ENCODE peak calls at places on chromosomes 7 and 10, in six cellular contexts. One of them, this sample, is unnamed.

GRCh38 chr10:121974019-121974534 is 940 bp downstream of the NSMCE4A start:
- DNase-seq in HT1080: peak
- DNase-seq in MCF 10A: no peak
- DNase-seq in head of caudate nucleus: no peak
- DNase-seq in cardiac muscle cell: no peak
- DNase-seq in activated CD8-positive, alpha-beta memory T cell treated with anti-CD3 and anti-CD28 coated beads, Interleukin-2, amount 50 U/mL, for 48 hours: no peak
- DNase-seq in this sample: no peak

GRCh38 chr7:22187691-22188348 is 169.1 kb downstream of the RAPGEF5 start:
- DNase-seq in MCF 10A: no peak
- DNase-seq in HT1080: no peak
- DNase-seq in head of caudate nucleus: no peak
- DNase-seq in cardiac muscle cell: no peak
- DNase-seq in activated CD8-positive, alpha-beta memory T cell treated with anti-CD3 and anti-CD28 coated beads, Interleukin-2, amount 50 U/mL, for 48 hours: no peak
- DNase-seq in this sample: no peak

GRCh38 chr10:133489816-133490588 is 36.3 kb downstream of the SCART1 start:
- DNase-seq in head of caudate nucleus: no peak
- DNase-seq in cardiac muscle cell: no peak
- DNase-seq in HT1080: no peak
- DNase-seq in MCF 10A: no peak
- DNase-seq in activated CD8-positive, alpha-beta memory T cell treated with anti-CD3 and anti-CD28 coated beads, Interleukin-2, amount 50 U/mL, for 48 hours: no peak
- DNase-seq in this sample: no peak

GRCh38 chr10:34651796-34652195 is 163.3 kb downstream of the PARD3 start:
- DNase-seq in cardiac muscle cell: peak
- DNase-seq in activated CD8-positive, alpha-beta memory T cell treated with anti-CD3 and anti-CD28 coated beads, Interleukin-2, amount 50 U/mL, for 48 hours: no peak
- DNase-seq in head of caudate nucleus: no peak
- DNase-seq in HT1080: no peak
- DNase-seq in MCF 10A: no peak
- DNase-seq in this sample: no peak

GRCh38 chr7:142380064-142380463 is 122.2 kb upstream of the PRSS58 start:
- DNase-seq in cardiac muscle cell: no peak
- DNase-seq in head of caudate nucleus: no peak
- DNase-seq in HT1080: no peak
- DNase-seq in activated CD8-positive, alpha-beta memory T cell treated with anti-CD3 and anti-CD28 coated beads, Interleukin-2, amount 50 U/mL, for 48 hours: no peak
- DNase-seq in MCF 10A: no peak
- DNase-seq in this sample: no peak

GRCh38 chr7:80133361-80134104 is 1.1 kb upstream of the GNAI1 start:
- DNase-seq in HT1080: no peak
- DNase-seq in MCF 10A: peak
- DNase-seq in activated CD8-positive, alpha-beta memory T cell treated with anti-CD3 and anti-CD28 coated beads, Interleukin-2, amount 50 U/mL, for 48 hours: no peak
- DNase-seq in head of caudate nucleus: no peak
- DNase-seq in cardiac muscle cell: no peak
- DNase-seq in this sample: no peak

GRCh38 chr7:23022258-23022745 is 8.4 kb upstream of the HYCC1 start:
- DNase-seq in head of caudate nucleus: no peak
- DNase-seq in MCF 10A: peak
- DNase-seq in cardiac muscle cell: peak
- DNase-seq in HT1080: peak
- DNase-seq in activated CD8-positive, alpha-beta memory T cell treated with anti-CD3 and anti-CD28 coated beads, Interleukin-2, amount 50 U/mL, for 48 hours: no peak
- DNase-seq in this sample: no peak

GRCh38 chr10:63547628-63548356 is 26.6 kb downstream of the REEP3 start:
- DNase-seq in MCF 10A: no peak
- DNase-seq in head of caudate nucleus: peak
- DNase-seq in HT1080: no peak
- DNase-seq in cardiac muscle cell: no peak
- DNase-seq in activated CD8-positive, alpha-beta memory T cell treated with anti-CD3 and anti-CD28 coated beads, Interleukin-2, amount 50 U/mL, for 48 hours: no peak
- DNase-seq in this sample: peak

GRCh38 chr7:129993275-129993674 is 40.5 kb upstream of the UBE2H start:
- DNase-seq in cardiac muscle cell: no peak
- DNase-seq in HT1080: no peak
- DNase-seq in head of caudate nucleus: no peak
- DNase-seq in MCF 10A: no peak
- DNase-seq in activated CD8-positive, alpha-beta memory T cell treated with anti-CD3 and anti-CD28 coated beads, Interleukin-2, amount 50 U/mL, for 48 hours: no peak
- DNase-seq in this sample: no peak

GRCh38 chr10:71217266-71218045 is 5.1 kb downstream of the UNC5B start:
- DNase-seq in cardiac muscle cell: no peak
- DNase-seq in head of caudate nucleus: peak
- DNase-seq in HT1080: no peak
- DNase-seq in MCF 10A: peak
- DNase-seq in activated CD8-positive, alpha-beta memory T cell treated with anti-CD3 and anti-CD28 coated beads, Interleukin-2, amount 50 U/mL, for 48 hours: peak
- DNase-seq in this sample: peak

GRCh38 chr7:1940402-1940786 is 270.3 kb downstream of the ELFN1 start:
- DNase-seq in MCF 10A: peak
- DNase-seq in head of caudate nucleus: peak
- DNase-seq in cardiac muscle cell: peak
- DNase-seq in HT1080: peak
- DNase-seq in activated CD8-positive, alpha-beta memory T cell treated with anti-CD3 and anti-CD28 coated beads, Interleukin-2, amount 50 U/mL, for 48 hours: peak
- DNase-seq in this sample: no peak

GRCh38 chr7:50739744-50740455 is 42.8 kb downstream of the GRB10 start:
- DNase-seq in head of caudate nucleus: peak
- DNase-seq in cardiac muscle cell: peak
- DNase-seq in activated CD8-positive, alpha-beta memory T cell treated with anti-CD3 and anti-CD28 coated beads, Interleukin-2, amount 50 U/mL, for 48 hours: no peak
- DNase-seq in MCF 10A: no peak
- DNase-seq in HT1080: peak
- DNase-seq in this sample: no peak

GRCh38 chr7:17493451-17493850 is 195.0 kb downstream of the AHR start:
- DNase-seq in HT1080: no peak
- DNase-seq in activated CD8-positive, alpha-beta memory T cell treated with anti-CD3 and anti-CD28 coated beads, Interleukin-2, amount 50 U/mL, for 48 hours: no peak
- DNase-seq in MCF 10A: peak
- DNase-seq in head of caudate nucleus: no peak
- DNase-seq in cardiac muscle cell: peak
- DNase-seq in this sample: no peak

GRCh38 chr7:76216683-76217082 is 15.0 kb downstream of the SRRM3 start:
- DNase-seq in cardiac muscle cell: no peak
- DNase-seq in MCF 10A: no peak
- DNase-seq in activated CD8-positive, alpha-beta memory T cell treated with anti-CD3 and anti-CD28 coated beads, Interleukin-2, amount 50 U/mL, for 48 hours: no peak
- DNase-seq in head of caudate nucleus: no peak
- DNase-seq in HT1080: no peak
- DNase-seq in this sample: peak

GRCh38 chr10:12656518-12657142 is 307.3 kb downstream of the CAMK1D start:
- DNase-seq in MCF 10A: peak
- DNase-seq in head of caudate nucleus: no peak
- DNase-seq in activated CD8-positive, alpha-beta memory T cell treated with anti-CD3 and anti-CD28 coated beads, Interleukin-2, amount 50 U/mL, for 48 hours: no peak
- DNase-seq in cardiac muscle cell: peak
- DNase-seq in HT1080: peak
- DNase-seq in this sample: no peak

GRCh38 chr7:70383947-70384475 is 747.9 kb upstream of the GALNT17 start:
- DNase-seq in head of caudate nucleus: no peak
- DNase-seq in HT1080: no peak
- DNase-seq in MCF 10A: no peak
- DNase-seq in cardiac muscle cell: no peak
- DNase-seq in activated CD8-positive, alpha-beta memory T cell treated with anti-CD3 and anti-CD28 coated beads, Interleukin-2, amount 50 U/mL, for 48 hours: no peak
- DNase-seq in this sample: no peak

GRCh38 chr10:128855656-128856428 is 611.2 kb upstream of the MGMT start:
- DNase-seq in head of caudate nucleus: no peak
- DNase-seq in activated CD8-positive, alpha-beta memory T cell treated with anti-CD3 and anti-CD28 coated beads, Interleukin-2, amount 50 U/mL, for 48 hours: no peak
- DNase-seq in MCF 10A: no peak
- DNase-seq in cardiac muscle cell: no peak
- DNase-seq in HT1080: no peak
- DNase-seq in this sample: no peak

GRCh38 chr7:140028311-140028710 is 34.4 kb downstream of the PARP12 start:
- DNase-seq in activated CD8-positive, alpha-beta memory T cell treated with anti-CD3 and anti-CD28 coated beads, Interleukin-2, amount 50 U/mL, for 48 hours: no peak
- DNase-seq in cardiac muscle cell: no peak
- DNase-seq in head of caudate nucleus: no peak
- DNase-seq in HT1080: no peak
- DNase-seq in MCF 10A: no peak
- DNase-seq in this sample: no peak

GRCh38 chr10:20909801-20910200 is 12.7 kb upstream of the NEBL start:
- DNase-seq in HT1080: no peak
- DNase-seq in activated CD8-positive, alpha-beta memory T cell treated with anti-CD3 and anti-CD28 coated beads, Interleukin-2, amount 50 U/mL, for 48 hours: no peak
- DNase-seq in cardiac muscle cell: no peak
- DNase-seq in MCF 10A: no peak
- DNase-seq in head of caudate nucleus: no peak
- DNase-seq in this sample: no peak

GRCh38 chr7:70654979-70655378 is 477.0 kb upstream of the GALNT17 start:
- DNase-seq in cardiac muscle cell: no peak
- DNase-seq in MCF 10A: no peak
- DNase-seq in HT1080: no peak
- DNase-seq in head of caudate nucleus: peak
- DNase-seq in activated CD8-positive, alpha-beta memory T cell treated with anti-CD3 and anti-CD28 coated beads, Interleukin-2, amount 50 U/mL, for 48 hours: no peak
- DNase-seq in this sample: no peak

GRCh38 chr7:110522061-110522750 is 568.7 kb upstream of the LRRN3 start:
- DNase-seq in activated CD8-positive, alpha-beta memory T cell treated with anti-CD3 and anti-CD28 coated beads, Interleukin-2, amount 50 U/mL, for 48 hours: no peak
- DNase-seq in cardiac muscle cell: no peak
- DNase-seq in MCF 10A: no peak
- DNase-seq in head of caudate nucleus: no peak
- DNase-seq in HT1080: no peak
- DNase-seq in this sample: no peak

GRCh38 chr7:31488562-31489203 is 25.2 kb upstream of the ITPRID1 start:
- DNase-seq in head of caudate nucleus: peak
- DNase-seq in MCF 10A: peak
- DNase-seq in activated CD8-positive, alpha-beta memory T cell treated with anti-CD3 and anti-CD28 coated beads, Interleukin-2, amount 50 U/mL, for 48 hours: peak
- DNase-seq in HT1080: peak
- DNase-seq in cardiac muscle cell: peak
- DNase-seq in this sample: peak

GRCh38 chr10:93752761-93753160 is 5.0 kb upstream of the LGI1 start:
- DNase-seq in cardiac muscle cell: peak
- DNase-seq in head of caudate nucleus: no peak
- DNase-seq in MCF 10A: peak
- DNase-seq in HT1080: peak
- DNase-seq in activated CD8-positive, alpha-beta memory T cell treated with anti-CD3 and anti-CD28 coated beads, Interleukin-2, amount 50 U/mL, for 48 hours: no peak
- DNase-seq in this sample: no peak

GRCh38 chr7:76002139-76002538 is 7.7 kb upstream of the TMEM120A start:
- DNase-seq in HT1080: no peak
- DNase-seq in head of caudate nucleus: no peak
- DNase-seq in activated CD8-positive, alpha-beta memory T cell treated with anti-CD3 and anti-CD28 coated beads, Interleukin-2, amount 50 U/mL, for 48 hours: no peak
- DNase-seq in MCF 10A: no peak
- DNase-seq in cardiac muscle cell: no peak
- DNase-seq in this sample: no peak

GRCh38 chr7:132171130-132171576 is 405.1 kb downstream of the PLXNA4 start:
- DNase-seq in HT1080: no peak
- DNase-seq in head of caudate nucleus: no peak
- DNase-seq in cardiac muscle cell: peak
- DNase-seq in activated CD8-positive, alpha-beta memory T cell treated with anti-CD3 and anti-CD28 coated beads, Interleukin-2, amount 50 U/mL, for 48 hours: no peak
- DNase-seq in MCF 10A: no peak
- DNase-seq in this sample: no peak

GRCh38 chr10:97549587-97550322 is 22.8 kb upstream of the ANKRD2 start:
- DNase-seq in MCF 10A: peak
- DNase-seq in HT1080: no peak
- DNase-seq in cardiac muscle cell: no peak
- DNase-seq in head of caudate nucleus: peak
- DNase-seq in activated CD8-positive, alpha-beta memory T cell treated with anti-CD3 and anti-CD28 coated beads, Interleukin-2, amount 50 U/mL, for 48 hours: no peak
- DNase-seq in this sample: peak

GRCh38 chr10:30170814-30171213 is 111.4 kb upstream of the JCAD start:
- DNase-seq in cardiac muscle cell: peak
- DNase-seq in HT1080: no peak
- DNase-seq in head of caudate nucleus: no peak
- DNase-seq in MCF 10A: peak
- DNase-seq in activated CD8-positive, alpha-beta memory T cell treated with anti-CD3 and anti-CD28 coated beads, Interleukin-2, amount 50 U/mL, for 48 hours: no peak
- DNase-seq in this sample: no peak

GRCh38 chr10:128694532-128694931 is 568.3 kb upstream of the MKI67 start:
- DNase-seq in head of caudate nucleus: no peak
- DNase-seq in cardiac muscle cell: no peak
- DNase-seq in MCF 10A: no peak
- DNase-seq in activated CD8-positive, alpha-beta memory T cell treated with anti-CD3 and anti-CD28 coated beads, Interleukin-2, amount 50 U/mL, for 48 hours: no peak
- DNase-seq in HT1080: no peak
- DNase-seq in this sample: no peak

GRCh38 chr7:139619367-139619657 is 95.8 kb downstream of the CLEC2L start:
- DNase-seq in head of caudate nucleus: no peak
- DNase-seq in cardiac muscle cell: peak
- DNase-seq in HT1080: peak
- DNase-seq in MCF 10A: peak
- DNase-seq in activated CD8-positive, alpha-beta memory T cell treated with anti-CD3 and anti-CD28 coated beads, Interleukin-2, amount 50 U/mL, for 48 hours: no peak
- DNase-seq in this sample: no peak

GRCh38 chr10:91391915-91392314 is 18.2 kb upstream of the HECTD2 start:
- DNase-seq in MCF 10A: no peak
- DNase-seq in cardiac muscle cell: no peak
- DNase-seq in activated CD8-positive, alpha-beta memory T cell treated with anti-CD3 and anti-CD28 coated beads, Interleukin-2, amount 50 U/mL, for 48 hours: no peak
- DNase-seq in HT1080: no peak
- DNase-seq in head of caudate nucleus: no peak
- DNase-seq in this sample: no peak

GRCh38 chr7:12729112-12729511 is 41.7 kb downstream of the ARL4A start:
- DNase-seq in head of caudate nucleus: peak
- DNase-seq in HT1080: no peak
- DNase-seq in cardiac muscle cell: peak
- DNase-seq in activated CD8-positive, alpha-beta memory T cell treated with anti-CD3 and anti-CD28 coated beads, Interleukin-2, amount 50 U/mL, for 48 hours: no peak
- DNase-seq in MCF 10A: peak
- DNase-seq in this sample: peak

GRCh38 chr7:90726623-90727022 is 130.5 kb downstream of the CDK14 start:
- DNase-seq in activated CD8-positive, alpha-beta memory T cell treated with anti-CD3 and anti-CD28 coated beads, Interleukin-2, amount 50 U/mL, for 48 hours: no peak
- DNase-seq in HT1080: no peak
- DNase-seq in MCF 10A: no peak
- DNase-seq in cardiac muscle cell: peak
- DNase-seq in head of caudate nucleus: no peak
- DNase-seq in this sample: no peak

GRCh38 chr10:17023386-17024298 is 106.0 kb downstream of the CUBN start:
- DNase-seq in activated CD8-positive, alpha-beta memory T cell treated with anti-CD3 and anti-CD28 coated beads, Interleukin-2, amount 50 U/mL, for 48 hours: peak
- DNase-seq in HT1080: peak
- DNase-seq in cardiac muscle cell: peak
- DNase-seq in head of caudate nucleus: no peak
- DNase-seq in MCF 10A: peak
- DNase-seq in this sample: no peak

GRCh38 chr10:94199565-94199964 is 163.2 kb downstream of the NOC3L start:
- DNase-seq in cardiac muscle cell: no peak
- DNase-seq in HT1080: no peak
- DNase-seq in activated CD8-positive, alpha-beta memory T cell treated with anti-CD3 and anti-CD28 coated beads, Interleukin-2, amount 50 U/mL, for 48 hours: no peak
- DNase-seq in MCF 10A: no peak
- DNase-seq in head of caudate nucleus: no peak
- DNase-seq in this sample: no peak

GRCh38 chr7:155188357-155188756 is 109.3 kb upstream of the INSIG1 start:
- DNase-seq in activated CD8-positive, alpha-beta memory T cell treated with anti-CD3 and anti-CD28 coated beads, Interleukin-2, amount 50 U/mL, for 48 hours: no peak
- DNase-seq in HT1080: peak
- DNase-seq in head of caudate nucleus: no peak
- DNase-seq in MCF 10A: no peak
- DNase-seq in cardiac muscle cell: no peak
- DNase-seq in this sample: no peak

GRCh38 chr10:50552771-50553535 is 70.8 kb downstream of the SGMS1 start:
- DNase-seq in cardiac muscle cell: peak
- DNase-seq in head of caudate nucleus: peak
- DNase-seq in HT1080: peak
- DNase-seq in activated CD8-positive, alpha-beta memory T cell treated with anti-CD3 and anti-CD28 coated beads, Interleukin-2, amount 50 U/mL, for 48 hours: no peak
- DNase-seq in MCF 10A: peak
- DNase-seq in this sample: no peak

GRCh38 chr10:5196613-5197234 is at the start of gene AKR1C4:
- DNase-seq in cardiac muscle cell: no peak
- DNase-seq in HT1080: no peak
- DNase-seq in head of caudate nucleus: no peak
- DNase-seq in MCF 10A: no peak
- DNase-seq in activated CD8-positive, alpha-beta memory T cell treated with anti-CD3 and anti-CD28 coated beads, Interleukin-2, amount 50 U/mL, for 48 hours: no peak
- DNase-seq in this sample: no peak